ENCODE peak calls at places on chromosomes 13 and 19, in five cellular contexts. U is H9, J is mesenchymal stem cell, D is neuronal stem cell, R is H1. A is an unnamed sample.
A peak's percentile ranks its signal among the peaks of the same experiment; 100 is the strongest.

GRCh38 chr13:100269837-100270236 is 180.9 kb downstream of the PCCA start:
- DNase-seq in R (no peak), D (no peak), U (no peak), J (peak; percentile 51), A (no peak)

GRCh38 chr13:91381371-91381770 is 17.1 kb upstream of the GPC5 start:
- DNase-seq in R (no peak), J (peak; percentile 43), D (no peak), U (no peak), A (no peak)

GRCh38 chr13:100630564-100630963 is 42.0 kb upstream of the GGACT start:
- DNase-seq in D (peak; percentile 52), J (no peak), R (no peak), U (no peak), A (no peak)

GRCh38 chr19:54190503-54190941 is 586 bp upstream of the TSEN34 start:
- DNase-seq in D (peak; percentile 100), J (peak; percentile 100), U (peak; percentile 98), R (peak; percentile 99), A (peak; percentile 99)

GRCh38 chr13:58583961-58584360 is 952.4 kb downstream of the PCDH17 start:
- DNase-seq in J (no peak), U (no peak), R (no peak), D (no peak), A (no peak)

GRCh38 chr13:44306401-44307192 is 67.0 kb upstream of the SERP2 start:
- DNase-seq in U (peak; percentile 60), J (peak; percentile 94), R (no peak), D (peak; percentile 17), A (no peak)

GRCh38 chr19:37876047-37876446 is 30.3 kb downstream of the WDR87 start:
- DNase-seq in R (no peak), D (no peak), J (no peak), U (no peak), A (no peak)

GRCh38 chr13:96822900-96823299 is 171.4 kb downstream of the OXGR1 start:
- DNase-seq in D (no peak), R (no peak), J (peak; percentile 9), U (peak; percentile 65), A (peak; percentile 55)

GRCh38 chr13:27374126-27374613 is 50.2 kb upstream of the GTF3A start:
- DNase-seq in D (no peak), R (no peak), J (no peak), U (no peak), A (no peak)

GRCh38 chr13:51557875-51558604 is 26.2 kb upstream of the WDFY2 start:
- DNase-seq in D (no peak), J (peak; percentile 87), U (no peak), R (no peak), A (no peak)

GRCh38 chr19:33639034-33639681 is 17.4 kb downstream of the CHST8 start:
- DNase-seq in R (no peak), U (peak; percentile 25), D (no peak), J (no peak), A (no peak)

GRCh38 chr19:1069009-1069779 is 2.2 kb downstream of the ARHGAP45 start:
- DNase-seq in U (no peak), J (no peak), D (no peak), R (no peak), A (no peak)

GRCh38 chr13:100666124-100666523 is 8.5 kb downstream of the TMTC4 start:
- DNase-seq in J (no peak), U (no peak), R (no peak), D (no peak), A (no peak)

GRCh38 chr13:110663491-110663890 is 42.4 kb downstream of the CARS2 start:
- DNase-seq in J (no peak), D (no peak), R (no peak), U (no peak), A (no peak)

GRCh38 chr13:25727250-25727649 is 324.6 kb downstream of the SHISA2 start:
- DNase-seq in D (no peak), R (no peak), U (no peak), J (no peak), A (no peak)

GRCh38 chr19:16888629-16889371 is at the start of gene F2RL3:
- DNase-seq in U (no peak), R (no peak), D (no peak), J (peak; percentile 99), A (peak; percentile 5)

GRCh38 chr13:103436057-103436654 is 369.9 kb upstream of the SLC10A2 start:
- DNase-seq in D (no peak), U (peak; percentile 43), R (peak; percentile 27), J (no peak), A (no peak)

DNA sequence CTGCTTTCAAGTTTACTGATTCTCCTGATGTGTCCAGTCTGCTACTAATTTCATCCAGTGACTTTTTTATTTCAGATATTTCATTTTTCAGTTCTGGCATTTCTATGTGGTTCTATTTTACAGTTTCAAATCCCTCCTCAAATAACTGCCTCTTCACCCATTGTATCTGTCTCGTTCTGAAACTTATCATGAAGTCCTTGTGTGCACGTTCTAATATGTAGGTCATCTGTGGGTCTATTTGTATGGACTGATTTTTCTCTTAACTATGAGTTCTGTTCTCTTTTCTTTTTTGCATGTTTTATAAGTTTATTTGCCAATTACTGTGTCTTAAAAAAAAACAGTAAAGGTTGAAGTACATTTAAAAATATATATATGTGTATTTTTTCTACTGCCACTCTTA is 43.3 kb downstream of the KCNC3 start:
- DNase-seq in D (no peak), U (no peak), R (no peak), J (no peak), A (no peak)
- H2BK12ac ChIP-seq in D (no peak overlapping the region), U (no peak overlapping the region), R (no peak overlapping the region), J (no peak overlapping the region), A (no peak overlapping the region)

GRCh38 chr19:44746946-44747738 is 1.4 kb upstream of the BCL3 start:
- DNase-seq in R (no peak), J (peak; percentile 98), D (peak; percentile 61), U (peak; percentile 83), A (peak; percentile 86)

GRCh38 chr19:44749318-44749717 is 810 bp downstream of the BCL3 start:
- DNase-seq in J (no peak), U (no peak), D (no peak), R (no peak), A (no peak)

GRCh38 chr19:44747739-44748425 is 626 bp upstream of the BCL3 start:
- DNase-seq in J (peak; percentile 86), D (no peak), R (no peak), U (peak; percentile 61), A (peak; percentile 68)

GRCh38 chr19:44749994-44750393 is 1.5 kb downstream of the BCL3 start:
- DNase-seq in U (no peak), J (no peak), R (no peak), D (no peak), A (no peak)

DNA sequence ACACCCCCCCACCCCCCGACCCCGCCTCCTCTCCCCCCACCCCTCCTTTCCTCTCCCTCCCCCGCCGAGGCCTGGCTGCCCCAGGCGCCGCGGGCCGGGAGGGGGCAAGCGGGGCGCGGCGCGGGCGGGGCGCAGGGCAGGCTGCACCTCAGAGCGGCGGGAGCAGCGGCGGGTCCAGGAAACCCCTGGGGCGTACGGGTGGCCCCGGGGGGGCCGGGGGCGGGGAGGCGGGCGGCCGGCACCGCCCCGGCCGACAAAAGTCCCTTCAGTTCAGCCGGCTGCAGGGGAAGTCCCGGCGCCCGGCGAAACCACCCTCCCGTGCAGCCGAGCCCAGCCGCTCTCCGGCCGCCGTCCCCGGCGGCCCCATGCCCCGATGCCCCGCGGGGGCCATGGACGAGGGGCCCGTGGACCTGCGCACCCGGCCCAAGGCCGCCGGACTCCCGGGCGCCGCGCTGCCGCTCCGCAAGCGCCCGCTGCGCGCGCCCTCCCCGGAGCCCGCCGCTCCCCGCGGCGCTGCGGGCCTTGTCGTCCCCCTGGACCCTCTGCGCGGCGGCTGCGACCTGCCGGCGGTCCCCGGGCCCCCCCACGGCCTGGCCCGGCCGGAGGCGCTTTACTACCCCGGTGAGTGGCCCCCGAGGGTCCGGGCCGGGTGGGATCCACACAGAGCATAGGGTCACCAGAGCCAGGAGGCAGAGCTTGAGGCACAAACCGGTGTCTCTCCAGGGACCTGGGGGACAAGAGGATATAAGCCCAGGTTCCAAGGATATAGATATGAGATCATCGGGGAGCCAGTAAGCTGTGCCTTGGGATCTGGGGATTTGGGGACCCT is at the start of gene BCL3:
- DNase-seq in R (no peak), J (peak; percentile 69), D (no peak), U (no peak), A (peak; percentile 53)
- H3K4me2 ChIP-seq in R (peak within 1 kb of the TSS; percentile 96), J (peak within 1 kb of the TSS; percentile 86), D (peak within 1 kb of the TSS; percentile 79), U (peak within 1 kb of the TSS; percentile 97), A (peak within 1 kb of the TSS; percentile 80)

GRCh38 chr19:15199652-15200574 is 882 bp downstream of the NOTCH3 start:
- DNase-seq in J (peak; percentile 53), D (peak; percentile 83), U (peak; percentile 81), R (peak; percentile 47), A (no peak)
- H2BK12ac ChIP-seq in J (no peak overlapping the region), D (no peak overlapping the region), U (no peak overlapping the region), R (peak overlapping the region; percentile 100), A (no peak overlapping the region)

GRCh38 chr13:71863249-71863648 is 3.8 kb downstream of the DACH1 start:
- DNase-seq in J (no peak), R (no peak), D (no peak), U (no peak), A (no peak)
- H3K4me2 ChIP-seq in J (no peak overlapping the region), R (no peak overlapping the region), D (no peak overlapping the region), U (no peak overlapping the region), A (no peak overlapping the region)

DNA sequence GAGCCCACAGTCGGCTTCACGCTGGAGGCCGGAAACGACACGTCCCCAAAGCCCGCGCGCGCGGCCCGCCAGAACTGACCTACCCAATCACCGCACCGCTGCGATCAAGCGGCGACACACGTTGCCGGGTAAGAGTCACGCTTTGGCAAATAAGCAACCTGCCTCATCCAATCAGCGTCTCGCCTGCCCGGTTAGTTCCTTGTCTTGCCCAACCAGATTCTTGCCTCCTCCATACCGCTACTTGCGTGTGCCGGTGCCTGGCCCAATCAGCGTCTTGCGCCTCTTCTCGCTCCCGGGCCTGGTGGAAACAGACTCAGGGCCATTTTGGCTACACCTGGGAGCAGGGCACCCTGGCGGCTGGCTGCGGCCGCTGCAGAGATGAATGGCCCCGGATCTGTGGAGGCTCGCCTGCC is 11.6 kb upstream of the ZNF544 start:
- DNase-seq in D (no peak), R (no peak), J (no peak), U (peak; percentile 54), A (no peak)
- H2BK12ac ChIP-seq in D (no peak overlapping the region), R (no peak overlapping the region), J (no peak overlapping the region), U (no peak overlapping the region), A (no peak overlapping the region)

GRCh38 chr19:29833614-29834261 is 21.9 kb downstream of the CCNE1 start:
- DNase-seq in D (no peak), U (no peak), J (no peak), R (no peak), A (no peak)

GRCh38 chr19:29836409-29836825 is 24.6 kb downstream of the CCNE1 start:
- DNase-seq in U (no peak), J (no peak), D (no peak), R (no peak), A (no peak)

GRCh38 chr19:29832801-29833200 is 21.0 kb downstream of the CCNE1 start:
- DNase-seq in R (no peak), U (no peak), D (no peak), J (no peak), A (no peak)

GRCh38 chr19:29835447-29835846 is 23.7 kb downstream of the CCNE1 start:
- DNase-seq in U (no peak), J (no peak), R (no peak), D (no peak), A (no peak)

DNA sequence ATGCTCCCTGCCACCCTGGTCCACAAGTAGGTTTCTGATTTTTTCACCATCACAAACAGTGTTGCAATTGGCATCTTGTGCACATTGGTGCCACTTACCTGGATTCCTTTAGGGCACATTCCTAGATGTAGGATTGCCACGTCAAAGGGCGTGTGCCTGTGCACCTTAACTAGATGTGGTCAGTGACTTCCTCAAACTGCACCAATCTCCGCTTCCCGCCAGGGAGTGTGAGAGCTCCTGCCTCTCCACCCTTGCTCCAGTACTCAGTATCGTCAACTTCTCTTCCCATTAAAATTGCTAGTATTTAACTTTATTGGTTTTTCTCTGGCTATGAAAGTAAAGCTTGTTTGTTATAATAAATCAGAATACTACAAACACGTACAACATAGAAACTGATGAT is 23.2 kb downstream of the CCNE1 start:
- DNase-seq in D (no peak), R (no peak), U (no peak), J (no peak), A (peak; percentile 53)
- H3K4me2 ChIP-seq in D (no peak overlapping the region), R (no peak overlapping the region), U (no peak overlapping the region), J (no peak overlapping the region), A (no peak overlapping the region)

A was measured in trophoblast cell.